ENCODE peak calls at places on chromosomes 7 and 10, in six cellular contexts. One of them, this sample, is unnamed.

GRCh38 chr10:23063387-23064287 is 31.7 kb upstream of the MSRB2 start:
- DNase-seq in coronary artery: no peak
- DNase-seq in A549: no peak
- DNase-seq in left ventricle myocardium inferior: no peak
- DNase-seq in fibroblast of pulmonary artery: peak
- DNase-seq in CD8-positive, alpha-beta T cell: no peak
- DNase-seq in this sample: no peak

GRCh38 chr7:55181774-55182173 is 163.0 kb downstream of the EGFR start:
- DNase-seq in coronary artery: no peak
- DNase-seq in A549: no peak
- DNase-seq in left ventricle myocardium inferior: no peak
- DNase-seq in fibroblast of pulmonary artery: no peak
- DNase-seq in CD8-positive, alpha-beta T cell: no peak
- DNase-seq in this sample: no peak

GRCh38 chr10:21340341-21340740 is 185.1 kb downstream of the SKIDA1 start:
- DNase-seq in coronary artery: no peak
- DNase-seq in A549: no peak
- DNase-seq in left ventricle myocardium inferior: no peak
- DNase-seq in fibroblast of pulmonary artery: no peak
- DNase-seq in CD8-positive, alpha-beta T cell: no peak
- DNase-seq in this sample: no peak

GRCh38 chr10:112799726-112800510 is 150.1 kb upstream of the TCF7L2 start:
- DNase-seq in coronary artery: no peak
- DNase-seq in A549: no peak
- DNase-seq in left ventricle myocardium inferior: no peak
- DNase-seq in fibroblast of pulmonary artery: no peak
- DNase-seq in CD8-positive, alpha-beta T cell: no peak
- DNase-seq in this sample: no peak

GRCh38 chr7:36972140-36972518 is 247.8 kb upstream of the AOAH start:
- DNase-seq in coronary artery: no peak
- DNase-seq in A549: no peak
- DNase-seq in left ventricle myocardium inferior: no peak
- DNase-seq in fibroblast of pulmonary artery: no peak
- DNase-seq in CD8-positive, alpha-beta T cell: no peak
- DNase-seq in this sample: no peak

GRCh38 chr10:12507165-12507870 is 158.0 kb downstream of the CAMK1D start:
- DNase-seq in coronary artery: peak
- DNase-seq in A549: no peak
- DNase-seq in left ventricle myocardium inferior: no peak
- DNase-seq in fibroblast of pulmonary artery: no peak
- DNase-seq in CD8-positive, alpha-beta T cell: no peak
- DNase-seq in this sample: no peak

GRCh38 chr7:104017001-104017400 is 27.5 kb upstream of the RELN start:
- DNase-seq in coronary artery: no peak
- DNase-seq in A549: no peak
- DNase-seq in left ventricle myocardium inferior: no peak
- DNase-seq in fibroblast of pulmonary artery: peak
- DNase-seq in CD8-positive, alpha-beta T cell: no peak
- DNase-seq in this sample: no peak

GRCh38 chr7:84102213-84102612 is 92.4 kb downstream of the SEMA3A start:
- DNase-seq in coronary artery: no peak
- DNase-seq in A549: no peak
- DNase-seq in left ventricle myocardium inferior: no peak
- DNase-seq in fibroblast of pulmonary artery: peak
- DNase-seq in CD8-positive, alpha-beta T cell: no peak
- DNase-seq in this sample: no peak

GRCh38 chr10:71933651-71934050 is 30.5 kb upstream of the CHST3 start:
- DNase-seq in coronary artery: no peak
- DNase-seq in A549: no peak
- DNase-seq in left ventricle myocardium inferior: no peak
- DNase-seq in fibroblast of pulmonary artery: no peak
- DNase-seq in CD8-positive, alpha-beta T cell: no peak
- DNase-seq in this sample: no peak

GRCh38 chr7:86911703-86912102 is 147.8 kb downstream of the ELAPOR2 start:
- DNase-seq in coronary artery: no peak
- DNase-seq in A549: no peak
- DNase-seq in left ventricle myocardium inferior: no peak
- DNase-seq in fibroblast of pulmonary artery: no peak
- DNase-seq in CD8-positive, alpha-beta T cell: no peak
- DNase-seq in this sample: no peak

GRCh38 chr10:29719281-29719675 is 84.5 kb upstream of the SVIL start:
- DNase-seq in coronary artery: no peak
- DNase-seq in A549: no peak
- DNase-seq in left ventricle myocardium inferior: no peak
- DNase-seq in fibroblast of pulmonary artery: peak
- DNase-seq in CD8-positive, alpha-beta T cell: no peak
- DNase-seq in this sample: no peak

GRCh38 chr7:39603931-39604330 is 19.4 kb upstream of the RALA start:
- DNase-seq in coronary artery: no peak
- DNase-seq in A549: no peak
- DNase-seq in left ventricle myocardium inferior: no peak
- DNase-seq in fibroblast of pulmonary artery: no peak
- DNase-seq in CD8-positive, alpha-beta T cell: no peak
- DNase-seq in this sample: no peak

GRCh38 chr7:30901856-30902255 is 9.8 kb upstream of the AQP1 start:
- DNase-seq in coronary artery: no peak
- DNase-seq in A549: no peak
- DNase-seq in left ventricle myocardium inferior: no peak
- DNase-seq in fibroblast of pulmonary artery: no peak
- DNase-seq in CD8-positive, alpha-beta T cell: no peak
- DNase-seq in this sample: no peak

GRCh38 chr10:61606971-61607907 is 55.5 kb upstream of the CABCOCO1 start:
- DNase-seq in coronary artery: no peak
- DNase-seq in A549: peak
- DNase-seq in left ventricle myocardium inferior: no peak
- DNase-seq in fibroblast of pulmonary artery: no peak
- DNase-seq in CD8-positive, alpha-beta T cell: no peak
- DNase-seq in this sample: no peak

GRCh38 chr7:55409474-55410225 is 44.5 kb downstream of the LANCL2 start:
- DNase-seq in coronary artery: no peak
- DNase-seq in A549: no peak
- DNase-seq in left ventricle myocardium inferior: no peak
- DNase-seq in fibroblast of pulmonary artery: no peak
- DNase-seq in CD8-positive, alpha-beta T cell: no peak
- DNase-seq in this sample: no peak

GRCh38 chr7:108109216-108109908 is 20.8 kb downstream of the LAMB4 start:
- DNase-seq in coronary artery: no peak
- DNase-seq in A549: peak
- DNase-seq in left ventricle myocardium inferior: no peak
- DNase-seq in fibroblast of pulmonary artery: peak
- DNase-seq in CD8-positive, alpha-beta T cell: no peak
- DNase-seq in this sample: no peak

GRCh38 chr10:78756604-78757442 is 311.9 kb upstream of the ZMIZ1 start:
- DNase-seq in coronary artery: peak
- DNase-seq in A549: peak
- DNase-seq in left ventricle myocardium inferior: peak
- DNase-seq in fibroblast of pulmonary artery: peak
- DNase-seq in CD8-positive, alpha-beta T cell: no peak
- DNase-seq in this sample: no peak

GRCh38 chr10:13100349-13101294 is 659 bp downstream of the OPTN start:
- DNase-seq in coronary artery: peak
- DNase-seq in A549: peak
- DNase-seq in left ventricle myocardium inferior: peak
- DNase-seq in fibroblast of pulmonary artery: peak
- DNase-seq in CD8-positive, alpha-beta T cell: no peak
- DNase-seq in this sample: peak

GRCh38 chr7:521221-522070 is 1.8 kb upstream of the PDGFA start:
- DNase-seq in coronary artery: peak
- DNase-seq in A549: peak
- DNase-seq in left ventricle myocardium inferior: peak
- DNase-seq in fibroblast of pulmonary artery: peak
- DNase-seq in CD8-positive, alpha-beta T cell: no peak
- DNase-seq in this sample: peak

GRCh38 chr7:133282094-133282493 is 29.2 kb downstream of the EXOC4 start:
- DNase-seq in coronary artery: no peak
- DNase-seq in A549: no peak
- DNase-seq in left ventricle myocardium inferior: no peak
- DNase-seq in fibroblast of pulmonary artery: no peak
- DNase-seq in CD8-positive, alpha-beta T cell: no peak
- DNase-seq in this sample: no peak

GRCh38 chr10:102400061-102400460 is 4.6 kb downstream of the NFKB2 start:
- DNase-seq in coronary artery: no peak
- DNase-seq in A549: no peak
- DNase-seq in left ventricle myocardium inferior: no peak
- DNase-seq in fibroblast of pulmonary artery: no peak
- DNase-seq in CD8-positive, alpha-beta T cell: no peak
- DNase-seq in this sample: peak

GRCh38 chr7:48173983-48174382 is 2.7 kb downstream of the ABCA13 start:
- DNase-seq in coronary artery: no peak
- DNase-seq in A549: no peak
- DNase-seq in left ventricle myocardium inferior: no peak
- DNase-seq in fibroblast of pulmonary artery: peak
- DNase-seq in CD8-positive, alpha-beta T cell: no peak
- DNase-seq in this sample: no peak

GRCh38 chr7:48171190-48171589 is at the start of gene ABCA13:
- DNase-seq in coronary artery: no peak
- DNase-seq in A549: no peak
- DNase-seq in left ventricle myocardium inferior: no peak
- DNase-seq in fibroblast of pulmonary artery: no peak
- DNase-seq in CD8-positive, alpha-beta T cell: no peak
- DNase-seq in this sample: no peak

GRCh38 chr7:48168159-48168558 is 3.1 kb upstream of the ABCA13 start:
- DNase-seq in coronary artery: no peak
- DNase-seq in A549: peak
- DNase-seq in left ventricle myocardium inferior: no peak
- DNase-seq in fibroblast of pulmonary artery: peak
- DNase-seq in CD8-positive, alpha-beta T cell: no peak
- DNase-seq in this sample: no peak

GRCh38 chr7:48173313-48173712 is 2.1 kb downstream of the ABCA13 start:
- DNase-seq in coronary artery: no peak
- DNase-seq in A549: no peak
- DNase-seq in left ventricle myocardium inferior: no peak
- DNase-seq in fibroblast of pulmonary artery: no peak
- DNase-seq in CD8-positive, alpha-beta T cell: no peak
- DNase-seq in this sample: no peak

DNA sequence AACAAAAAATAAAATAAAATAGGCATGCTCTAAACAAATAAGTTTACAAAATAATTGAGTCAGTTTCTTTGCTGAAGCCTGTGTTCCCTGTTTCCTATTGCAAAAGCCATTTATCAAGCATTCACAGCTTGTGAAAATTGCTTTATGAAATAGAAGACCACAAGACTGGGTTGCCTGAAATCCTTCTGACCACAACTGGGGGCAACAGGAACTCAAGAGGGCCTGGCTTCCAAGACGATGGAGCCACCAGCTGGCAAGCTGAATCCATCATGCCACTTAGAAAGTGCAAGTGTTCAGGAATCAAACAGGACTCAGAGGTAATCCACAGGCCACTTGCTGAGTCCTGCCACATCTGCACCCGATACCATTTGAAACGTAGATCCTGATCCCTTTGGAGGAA is 752 bp upstream of the ABCA13 start:
- DNase-seq in coronary artery: no peak
- DNase-seq in A549: no peak
- DNase-seq in left ventricle myocardium inferior: no peak
- DNase-seq in fibroblast of pulmonary artery: no peak
- DNase-seq in CD8-positive, alpha-beta T cell: no peak
- DNase-seq in this sample: no peak
- H3K4me3 ChIP-seq in coronary artery: no peak
- H3K4me3 ChIP-seq in A549: no peak
- H3K4me3 ChIP-seq in left ventricle myocardium inferior: no peak
- H3K4me3 ChIP-seq in fibroblast of pulmonary artery: no peak
- H3K4me3 ChIP-seq in CD8-positive, alpha-beta T cell: no peak
- H3K4me3 ChIP-seq in this sample: no peak

GRCh38 chr10:132425029-132425758 is 28.2 kb downstream of the PWWP2B start:
- DNase-seq in coronary artery: no peak
- DNase-seq in A549: no peak
- DNase-seq in left ventricle myocardium inferior: no peak
- DNase-seq in fibroblast of pulmonary artery: no peak
- DNase-seq in CD8-positive, alpha-beta T cell: no peak
- DNase-seq in this sample: no peak

GRCh38 chr10:132422169-132422691 is 25.2 kb downstream of the PWWP2B start:
- DNase-seq in coronary artery: no peak
- DNase-seq in A549: no peak
- DNase-seq in left ventricle myocardium inferior: no peak
- DNase-seq in fibroblast of pulmonary artery: no peak
- DNase-seq in CD8-positive, alpha-beta T cell: no peak
- DNase-seq in this sample: peak

GRCh38 chr10:132421377-132422168 is 24.6 kb downstream of the PWWP2B start:
- DNase-seq in coronary artery: peak
- DNase-seq in A549: peak
- DNase-seq in left ventricle myocardium inferior: peak
- DNase-seq in fibroblast of pulmonary artery: peak
- DNase-seq in CD8-positive, alpha-beta T cell: no peak
- DNase-seq in this sample: peak

GRCh38 chr10:132423966-132424847 is 27.2 kb downstream of the PWWP2B start:
- DNase-seq in coronary artery: no peak
- DNase-seq in A549: no peak
- DNase-seq in left ventricle myocardium inferior: no peak
- DNase-seq in fibroblast of pulmonary artery: no peak
- DNase-seq in CD8-positive, alpha-beta T cell: no peak
- DNase-seq in this sample: peak

GRCh38 chr10:132422931-132423813 is 26.2 kb downstream of the PWWP2B start:
- DNase-seq in coronary artery: no peak
- DNase-seq in A549: no peak
- DNase-seq in left ventricle myocardium inferior: no peak
- DNase-seq in fibroblast of pulmonary artery: no peak
- DNase-seq in CD8-positive, alpha-beta T cell: no peak
- DNase-seq in this sample: no peak
- H3K4me3 ChIP-seq in coronary artery: no peak
- H3K4me3 ChIP-seq in A549: no peak
- H3K4me3 ChIP-seq in left ventricle myocardium inferior: no peak
- H3K4me3 ChIP-seq in fibroblast of pulmonary artery: no peak
- H3K4me3 ChIP-seq in CD8-positive, alpha-beta T cell: no peak
- H3K4me3 ChIP-seq in this sample: no peak

GRCh38 chr7:120550494-120551048 is 277.6 kb downstream of the KCND2 start:
- DNase-seq in coronary artery: no peak
- DNase-seq in A549: no peak
- DNase-seq in left ventricle myocardium inferior: no peak
- DNase-seq in fibroblast of pulmonary artery: peak
- DNase-seq in CD8-positive, alpha-beta T cell: no peak
- DNase-seq in this sample: no peak
- H3K4me3 ChIP-seq in coronary artery: no peak
- H3K4me3 ChIP-seq in A549: no peak
- H3K4me3 ChIP-seq in left ventricle myocardium inferior: no peak
- H3K4me3 ChIP-seq in fibroblast of pulmonary artery: no peak
- H3K4me3 ChIP-seq in CD8-positive, alpha-beta T cell: no peak
- H3K4me3 ChIP-seq in this sample: no peak

GRCh38 chr10:121598261-121599249 is at the start of gene FGFR2:
- DNase-seq in coronary artery: peak
- DNase-seq in A549: peak
- DNase-seq in left ventricle myocardium inferior: peak
- DNase-seq in fibroblast of pulmonary artery: peak
- DNase-seq in CD8-positive, alpha-beta T cell: no peak
- DNase-seq in this sample: peak
- H3K4me3 ChIP-seq in coronary artery: peak
- H3K4me3 ChIP-seq in A549: peak
- H3K4me3 ChIP-seq in left ventricle myocardium inferior: peak
- H3K4me3 ChIP-seq in fibroblast of pulmonary artery: peak
- H3K4me3 ChIP-seq in CD8-positive, alpha-beta T cell: no peak
- H3K4me3 ChIP-seq in this sample: peak

GRCh38 chr10:3510741-3511140 is 274.3 kb downstream of the KLF6 start:
- DNase-seq in coronary artery: no peak
- DNase-seq in A549: no peak
- DNase-seq in left ventricle myocardium inferior: no peak
- DNase-seq in fibroblast of pulmonary artery: no peak
- DNase-seq in CD8-positive, alpha-beta T cell: no peak
- DNase-seq in this sample: no peak
- H3K4me3 ChIP-seq in coronary artery: no peak
- H3K4me3 ChIP-seq in A549: no peak
- H3K4me3 ChIP-seq in left ventricle myocardium inferior: no peak
- H3K4me3 ChIP-seq in fibroblast of pulmonary artery: no peak
- H3K4me3 ChIP-seq in CD8-positive, alpha-beta T cell: no peak
- H3K4me3 ChIP-seq in this sample: no peak